ENCODE peak calls at places on chromosome 11, in six cellular contexts. One of them, this sample, is unnamed. For H3K4me1, the result is how much of the 10 kb centered on the place peaks cover.

GRCh38 chr11:108886608-108887007 is 221.7 kb downstream of the DDX10 start:
- DNase-seq in endothelial cell of umbilical vein: peak
- DNase-seq in keratinocyte: no peak
- DNase-seq in endodermal cell: no peak
- DNase-seq in transverse colon: no peak
- DNase-seq in pancreas: no peak
- DNase-seq in this sample: no peak

GRCh38 chr11:111694851-111695250 is 71.3 kb downstream of the PPP2R1B start:
- DNase-seq in endothelial cell of umbilical vein: peak
- DNase-seq in keratinocyte: no peak
- DNase-seq in endodermal cell: no peak
- DNase-seq in transverse colon: no peak
- DNase-seq in pancreas: no peak
- DNase-seq in this sample: no peak

GRCh38 chr11:19669511-19669910 is 43.1 kb upstream of the NAV2 start:
- DNase-seq in endothelial cell of umbilical vein: no peak
- DNase-seq in keratinocyte: no peak
- DNase-seq in endodermal cell: no peak
- DNase-seq in transverse colon: no peak
- DNase-seq in pancreas: no peak
- DNase-seq in this sample: no peak

GRCh38 chr11:84543367-84544159 is 1083.6 kb downstream of the DLG2 start:
- DNase-seq in endothelial cell of umbilical vein: no peak
- DNase-seq in keratinocyte: no peak
- DNase-seq in endodermal cell: peak
- DNase-seq in transverse colon: no peak
- DNase-seq in pancreas: no peak
- DNase-seq in this sample: no peak

GRCh38 chr11:118581057-118581456 is 8.8 kb downstream of the ARCN1 start:
- DNase-seq in endothelial cell of umbilical vein: peak
- DNase-seq in keratinocyte: no peak
- DNase-seq in endodermal cell: no peak
- DNase-seq in transverse colon: no peak
- DNase-seq in pancreas: no peak
- DNase-seq in this sample: no peak

GRCh38 chr11:7688238-7688826 is 15.0 kb upstream of the CYB5R2 start:
- DNase-seq in endothelial cell of umbilical vein: peak
- DNase-seq in keratinocyte: no peak
- DNase-seq in endodermal cell: no peak
- DNase-seq in transverse colon: no peak
- DNase-seq in pancreas: no peak
- DNase-seq in this sample: no peak

GRCh38 chr11:105181100-105181499 is 41.5 kb upstream of the CARD18 start:
- DNase-seq in endothelial cell of umbilical vein: peak
- DNase-seq in keratinocyte: no peak
- DNase-seq in endodermal cell: no peak
- DNase-seq in transverse colon: no peak
- DNase-seq in pancreas: no peak
- DNase-seq in this sample: no peak

GRCh38 chr11:79100093-79100704 is 340.6 kb downstream of the TENM4 start:
- DNase-seq in endothelial cell of umbilical vein: peak
- DNase-seq in keratinocyte: no peak
- DNase-seq in endodermal cell: peak
- DNase-seq in transverse colon: peak
- DNase-seq in pancreas: peak
- DNase-seq in this sample: no peak

GRCh38 chr11:114848027-114848426 is 169.7 kb downstream of the NXPE2 start:
- DNase-seq in endothelial cell of umbilical vein: no peak
- DNase-seq in keratinocyte: no peak
- DNase-seq in endodermal cell: no peak
- DNase-seq in transverse colon: no peak
- DNase-seq in pancreas: no peak
- DNase-seq in this sample: no peak

GRCh38 chr11:66408488-66409214 is 12.2 kb upstream of the NPAS4 start:
- DNase-seq in endothelial cell of umbilical vein: peak
- DNase-seq in keratinocyte: no peak
- DNase-seq in endodermal cell: peak
- DNase-seq in transverse colon: peak
- DNase-seq in pancreas: peak
- DNase-seq in this sample: peak

GRCh38 chr11:77322506-77322905 is 21.0 kb upstream of the GDPD4 start:
- DNase-seq in endothelial cell of umbilical vein: no peak
- DNase-seq in keratinocyte: no peak
- DNase-seq in endodermal cell: no peak
- DNase-seq in transverse colon: no peak
- DNase-seq in pancreas: no peak
- DNase-seq in this sample: no peak

GRCh38 chr11:62921573-62922188 is 518 bp upstream of the CHRM1 start:
- DNase-seq in endothelial cell of umbilical vein: no peak
- DNase-seq in keratinocyte: no peak
- DNase-seq in endodermal cell: peak
- DNase-seq in transverse colon: peak
- DNase-seq in pancreas: peak
- DNase-seq in this sample: no peak

DNA sequence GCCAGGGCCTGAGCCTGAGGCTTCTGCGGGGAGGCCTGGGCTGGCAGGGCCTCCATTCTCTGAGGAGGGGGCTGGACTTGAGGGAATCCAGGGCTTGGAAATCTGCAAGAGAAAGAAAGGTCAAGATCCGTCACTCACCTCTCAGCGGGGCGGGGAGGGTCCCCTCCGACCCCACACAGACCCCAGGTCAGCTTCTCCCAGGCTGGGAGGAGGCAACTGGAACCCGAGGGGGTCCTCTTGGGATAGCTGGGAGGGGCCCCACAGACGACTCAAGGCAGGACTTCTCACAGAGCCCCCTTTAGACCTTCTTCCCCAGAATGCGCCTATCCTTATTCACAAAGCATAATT is 11.0 kb downstream of the TNKS1BP1 start:
- DNase-seq in endothelial cell of umbilical vein: no peak
- DNase-seq in keratinocyte: no peak
- DNase-seq in endodermal cell: no peak
- DNase-seq in transverse colon: no peak
- DNase-seq in pancreas: no peak
- DNase-seq in this sample: no peak
- H3K4me1 ChIP-seq in endothelial cell of umbilical vein: under half
- H3K4me1 ChIP-seq in keratinocyte: under half
- H3K4me1 ChIP-seq in endodermal cell: under half
- H3K4me1 ChIP-seq in transverse colon: half or more
- H3K4me1 ChIP-seq in pancreas: half or more
- H3K4me1 ChIP-seq in this sample: half or more

GRCh38 chr11:86874314-86875056 is 74.1 kb downstream of the PRSS23 start:
- DNase-seq in endothelial cell of umbilical vein: no peak
- DNase-seq in keratinocyte: no peak
- DNase-seq in endodermal cell: no peak
- DNase-seq in transverse colon: no peak
- DNase-seq in pancreas: no peak
- DNase-seq in this sample: no peak
- H3K4me1 ChIP-seq in endothelial cell of umbilical vein: under half
- H3K4me1 ChIP-seq in keratinocyte: under half
- H3K4me1 ChIP-seq in endodermal cell: under half
- H3K4me1 ChIP-seq in transverse colon: under half
- H3K4me1 ChIP-seq in pancreas: under half
- H3K4me1 ChIP-seq in this sample: under half

DNA sequence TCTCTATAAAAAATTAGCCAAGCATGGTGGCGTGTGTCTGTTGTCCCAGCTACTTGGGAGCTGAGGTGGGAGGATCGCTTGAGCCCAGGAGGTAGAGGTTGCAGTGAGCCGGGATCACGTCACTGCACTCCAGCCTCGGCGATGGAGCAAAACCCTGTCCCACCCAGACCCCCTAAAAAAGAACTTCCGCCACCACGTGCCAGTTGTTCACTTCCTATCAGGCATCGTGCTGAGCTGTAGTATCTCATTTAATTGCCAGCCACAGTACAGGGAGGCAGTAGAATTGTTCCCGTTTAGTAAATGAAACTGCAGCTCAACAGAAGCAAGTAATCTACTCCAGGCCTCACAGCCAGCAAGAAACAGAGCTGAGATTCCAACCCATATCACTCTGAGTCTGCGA is 3.0 kb upstream of the TMEM132A start:
- DNase-seq in endothelial cell of umbilical vein: no peak
- DNase-seq in keratinocyte: no peak
- DNase-seq in endodermal cell: no peak
- DNase-seq in transverse colon: no peak
- DNase-seq in pancreas: no peak
- DNase-seq in this sample: no peak
- H3K4me1 ChIP-seq in endothelial cell of umbilical vein: under half
- H3K4me1 ChIP-seq in keratinocyte: half or more
- H3K4me1 ChIP-seq in endodermal cell: under half
- H3K4me1 ChIP-seq in transverse colon: under half
- H3K4me1 ChIP-seq in pancreas: under half
- H3K4me1 ChIP-seq in this sample: half or more

GRCh38 chr11:18366286-18366685 is 28.1 kb upstream of the LDHA start:
- DNase-seq in endothelial cell of umbilical vein: no peak
- DNase-seq in keratinocyte: no peak
- DNase-seq in endodermal cell: no peak
- DNase-seq in transverse colon: no peak
- DNase-seq in pancreas: no peak
- DNase-seq in this sample: no peak
- H3K4me1 ChIP-seq in endothelial cell of umbilical vein: under half
- H3K4me1 ChIP-seq in keratinocyte: under half
- H3K4me1 ChIP-seq in endodermal cell: under half
- H3K4me1 ChIP-seq in transverse colon: under half
- H3K4me1 ChIP-seq in pancreas: under half
- H3K4me1 ChIP-seq in this sample: under half

GRCh38 chr11:57307666-57308270 is 17.0 kb downstream of the TNKS1BP1 start:
- DNase-seq in endothelial cell of umbilical vein: no peak
- DNase-seq in keratinocyte: no peak
- DNase-seq in endodermal cell: no peak
- DNase-seq in transverse colon: no peak
- DNase-seq in pancreas: no peak
- DNase-seq in this sample: no peak
- H3K4me1 ChIP-seq in endothelial cell of umbilical vein: under half
- H3K4me1 ChIP-seq in keratinocyte: half or more
- H3K4me1 ChIP-seq in endodermal cell: under half
- H3K4me1 ChIP-seq in transverse colon: under half
- H3K4me1 ChIP-seq in pancreas: under half
- H3K4me1 ChIP-seq in this sample: half or more

GRCh38 chr11:2921742-2922493 is 7.3 kb downstream of the PHLDA2 start:
- DNase-seq in endothelial cell of umbilical vein: no peak
- DNase-seq in keratinocyte: no peak
- DNase-seq in endodermal cell: no peak
- DNase-seq in transverse colon: no peak
- DNase-seq in pancreas: no peak
- DNase-seq in this sample: no peak
- H3K4me1 ChIP-seq in endothelial cell of umbilical vein: under half
- H3K4me1 ChIP-seq in keratinocyte: under half
- H3K4me1 ChIP-seq in endodermal cell: under half
- H3K4me1 ChIP-seq in transverse colon: under half
- H3K4me1 ChIP-seq in pancreas: under half
- H3K4me1 ChIP-seq in this sample: under half

GRCh38 chr11:72432347-72433287 is 1.7 kb downstream of the CLPB start:
- DNase-seq in endothelial cell of umbilical vein: no peak
- DNase-seq in keratinocyte: no peak
- DNase-seq in endodermal cell: no peak
- DNase-seq in transverse colon: no peak
- DNase-seq in pancreas: no peak
- DNase-seq in this sample: no peak
- H3K4me1 ChIP-seq in endothelial cell of umbilical vein: under half
- H3K4me1 ChIP-seq in keratinocyte: under half
- H3K4me1 ChIP-seq in endodermal cell: under half
- H3K4me1 ChIP-seq in transverse colon: under half
- H3K4me1 ChIP-seq in pancreas: under half
- H3K4me1 ChIP-seq in this sample: under half

GRCh38 chr11:96329855-96330510 is 13.0 kb downstream of the MAML2 start:
- DNase-seq in endothelial cell of umbilical vein: no peak
- DNase-seq in keratinocyte: no peak
- DNase-seq in endodermal cell: no peak
- DNase-seq in transverse colon: no peak
- DNase-seq in pancreas: no peak
- DNase-seq in this sample: no peak
- H3K4me1 ChIP-seq in endothelial cell of umbilical vein: under half
- H3K4me1 ChIP-seq in keratinocyte: under half
- H3K4me1 ChIP-seq in endodermal cell: under half
- H3K4me1 ChIP-seq in transverse colon: under half
- H3K4me1 ChIP-seq in pancreas: under half
- H3K4me1 ChIP-seq in this sample: half or more

GRCh38 chr11:121455115-121455514 is 2.3 kb upstream of the SORL1-AS1 start:
- DNase-seq in endothelial cell of umbilical vein: no peak
- DNase-seq in keratinocyte: no peak
- DNase-seq in endodermal cell: no peak
- DNase-seq in transverse colon: no peak
- DNase-seq in pancreas: no peak
- DNase-seq in this sample: no peak
- H3K4me1 ChIP-seq in endothelial cell of umbilical vein: under half
- H3K4me1 ChIP-seq in keratinocyte: under half
- H3K4me1 ChIP-seq in endodermal cell: under half
- H3K4me1 ChIP-seq in transverse colon: under half
- H3K4me1 ChIP-seq in pancreas: under half
- H3K4me1 ChIP-seq in this sample: under half

DNA sequence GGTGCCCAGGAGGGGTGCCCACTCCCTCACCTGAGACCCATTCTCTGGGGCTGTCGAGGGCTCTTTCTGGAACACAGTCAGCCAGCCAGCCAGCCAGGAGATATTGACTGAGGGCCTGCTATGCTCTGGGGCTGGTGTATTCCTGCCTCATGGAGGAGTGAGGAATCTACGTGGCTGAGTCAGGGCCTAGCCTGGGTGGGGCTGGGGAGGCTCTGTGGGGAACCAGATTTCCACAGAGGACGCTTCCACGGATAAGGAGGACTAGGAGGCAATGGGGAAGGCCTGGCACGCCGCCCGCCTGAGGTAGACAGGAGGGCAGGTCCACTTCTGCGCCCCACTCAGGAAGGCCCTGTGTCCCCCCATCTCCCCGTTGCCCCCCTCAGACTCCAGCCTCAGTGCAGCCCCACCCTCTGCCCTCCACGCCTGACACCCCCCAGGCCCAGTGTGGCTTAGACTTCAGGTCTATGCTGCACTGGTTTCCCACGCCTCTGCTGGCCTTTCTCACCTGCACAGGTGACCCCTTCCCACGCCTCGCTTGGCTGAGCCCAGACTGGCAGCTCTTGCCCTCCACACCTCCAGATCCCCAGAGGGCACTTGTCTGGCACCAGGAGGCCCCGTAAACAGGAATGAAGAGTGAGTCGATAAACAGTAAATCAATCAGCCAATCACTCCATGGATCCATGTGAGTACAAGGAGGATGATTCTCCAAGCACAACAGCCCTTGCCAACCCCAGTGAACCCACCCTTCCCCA is 37.5 kb downstream of the MACROD1 start:
- DNase-seq in endothelial cell of umbilical vein: no peak
- DNase-seq in keratinocyte: no peak
- DNase-seq in endodermal cell: no peak
- DNase-seq in transverse colon: no peak
- DNase-seq in pancreas: peak
- DNase-seq in this sample: no peak
- H3K4me1 ChIP-seq in endothelial cell of umbilical vein: under half
- H3K4me1 ChIP-seq in keratinocyte: under half
- H3K4me1 ChIP-seq in endodermal cell: under half
- H3K4me1 ChIP-seq in transverse colon: under half
- H3K4me1 ChIP-seq in pancreas: under half
- H3K4me1 ChIP-seq in this sample: under half

This sample was measured in left ventricle myocardium inferior.